ENCODE peak calls at places on chromosomes 6 and 20, in four cellular contexts. H is HepG2, N is H1, L is GM12878. Q is an unnamed sample.

GRCh38 chr6:34301408-34301807 is 52.6 kb upstream of the SMIM29 start:
- DNase-seq in H (no peak), N (no peak), L (no peak), Q (no peak)

GRCh38 chr20:57762531-57763234 is 52.9 kb upstream of the PMEPA1 start:
- DNase-seq in H (no peak), N (no peak), L (no peak), Q (no peak)

GRCh38 chr6:38034269-38034914 is 214.9 kb downstream of the ZFAND3 start:
- DNase-seq in H (peak; percentile 18), N (no peak), L (no peak), Q (peak; percentile 2)

GRCh38 chr6:25911359-25911758 is 19.1 kb downstream of the SLC17A2 start:
- DNase-seq in H (no peak), N (no peak), L (no peak), Q (no peak)

GRCh38 chr6:23413327-23414203 is 712.5 kb upstream of the NRSN1 start:
- DNase-seq in H (no peak), N (no peak), L (no peak), Q (no peak)

GRCh38 chr20:34215711-34216381 is 25.4 kb upstream of the ASIP start:
- DNase-seq in H (peak; percentile 79), N (peak; percentile 56), L (no peak), Q (peak; percentile 72)

GRCh38 chr6:38391206-38391908 is 248.4 kb downstream of the BTBD9 start:
- DNase-seq in H (no peak), N (no peak), L (no peak), Q (no peak)

GRCh38 chr6:72649032-72649984 is 27.4 kb downstream of the KCNQ5 start:
- DNase-seq in H (no peak), N (no peak), L (peak; percentile 58), Q (no peak)

GRCh38 chr20:31712564-31713311 is 9.9 kb downstream of the BCL2L1 start:
- DNase-seq in H (peak; percentile 95), N (peak; percentile 86), L (no peak), Q (peak; percentile 81)

GRCh38 chr20:12294684-12295083 is 377.0 kb downstream of the BTBD3 start:
- DNase-seq in H (no peak), N (no peak), L (no peak), Q (no peak)

GRCh38 chr6:75524322-75524972 is 30.8 kb upstream of the FILIP1 start:
- DNase-seq in H (peak; percentile 95), N (no peak), L (no peak), Q (no peak)

GRCh38 chr20:34922654-34923381 is 32.8 kb downstream of the GSS start:
- DNase-seq in H (peak; percentile 73), N (no peak), L (no peak), Q (no peak)

GRCh38 chr20:34431168-34431567 is 68.1 kb downstream of the ITCH start:
- DNase-seq in H (no peak), N (no peak), L (no peak), Q (no peak)

GRCh38 chr20:1397710-1398109 is 4.9 kb upstream of the FKBP1A start:
- DNase-seq in H (no peak), N (no peak), L (no peak), Q (no peak)

GRCh38 chr20:62936996-62937352 is 973 bp upstream of the GID8 start:
- DNase-seq in H (peak; percentile 81), N (no peak), L (no peak), Q (no peak)

GRCh38 chr6:33417127-33417902 is 592 bp downstream of the CUTA start:
- DNase-seq in H (no peak), N (no peak), L (no peak), Q (no peak)

GRCh38 chr6:106372838-106373501 is 12.5 kb downstream of the CRYBG1 start:
- DNase-seq in H (no peak), N (no peak), L (no peak), Q (no peak)

GRCh38 chr6:47852727-47853126 is 70.9 kb downstream of the OPN5 start:
- DNase-seq in H (no peak), N (no peak), L (no peak), Q (no peak)

GRCh38 chr20:49747707-49748524 is 34.2 kb upstream of the B4GALT5 start:
- DNase-seq in H (peak; percentile 57), N (no peak), L (no peak), Q (no peak)

GRCh38 chr6:18323935-18324707 is 59.8 kb upstream of the DEK start:
- DNase-seq in H (peak; percentile 54), N (no peak), L (no peak), Q (no peak)

GRCh38 chr6:5569491-5569890 is 308.2 kb downstream of the FARS2 start:
- DNase-seq in H (no peak), N (no peak), L (no peak), Q (no peak)

GRCh38 chr20:42067174-42067573 is 449.0 kb upstream of the CHD6 start:
- DNase-seq in H (no peak), N (no peak), L (no peak), Q (no peak)

GRCh38 chr6:87903299-87903698 is 144.3 kb upstream of the SPACA1 start:
- DNase-seq in H (no peak), N (no peak), L (no peak), Q (no peak)

GRCh38 chr6:161125591-161125990 is 134.0 kb downstream of the MAP3K4 start:
- DNase-seq in H (no peak), N (no peak), L (no peak), Q (no peak)
- H3K9me3 ChIP-seq in H (peaks cover 9% of the 10 kb centered on the region), N (peaks cover 34% of the 10 kb centered on the region), L (peaks cover 2% of the 10 kb centered on the region), Q (peaks cover 27% of the 10 kb centered on the region)

DNA sequence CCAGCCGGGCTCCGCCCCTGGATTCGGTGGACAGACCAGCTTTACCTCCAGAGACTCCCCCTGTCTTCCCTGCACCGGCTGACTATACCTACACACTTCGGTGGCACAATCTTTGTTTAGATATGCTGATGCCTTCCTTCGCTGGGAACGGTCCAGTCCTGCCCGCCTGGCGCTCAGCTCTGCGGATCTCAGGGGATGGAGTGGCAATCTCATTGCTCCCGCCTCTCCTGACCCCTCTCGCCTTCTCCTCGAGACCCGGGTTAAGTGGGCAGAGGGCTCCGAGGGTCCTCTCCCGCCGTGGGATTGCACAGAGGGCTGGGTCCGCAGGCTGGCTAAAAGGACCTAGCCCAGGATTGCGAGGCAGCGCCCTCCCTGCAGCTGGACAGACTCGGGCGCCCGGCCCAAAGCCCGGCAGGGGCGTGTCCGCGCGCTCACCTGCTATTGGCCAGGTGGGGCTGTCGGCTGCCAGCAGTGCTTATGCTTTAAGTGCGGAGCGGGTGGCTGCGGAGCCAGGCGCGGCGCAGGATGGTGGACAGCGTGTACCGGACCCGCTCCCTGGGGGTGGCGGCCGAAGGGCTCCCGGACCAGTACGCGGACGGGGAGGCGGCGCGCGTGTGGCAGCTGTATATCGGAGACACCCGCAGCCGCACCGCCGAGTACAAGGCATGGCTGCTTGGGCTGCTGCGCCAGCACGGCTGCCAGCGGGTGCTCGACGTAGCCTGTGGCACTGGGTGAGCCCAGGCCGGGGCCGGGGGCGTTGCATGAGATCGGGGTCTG is at the start of gene GNMT:
- DNase-seq in H (peak; percentile 74), N (no peak), L (no peak), Q (no peak)
- TF ChIP-seq SUZ12 in H (no peak), N (no peak), L (no peak), Q (no peak)

DNA sequence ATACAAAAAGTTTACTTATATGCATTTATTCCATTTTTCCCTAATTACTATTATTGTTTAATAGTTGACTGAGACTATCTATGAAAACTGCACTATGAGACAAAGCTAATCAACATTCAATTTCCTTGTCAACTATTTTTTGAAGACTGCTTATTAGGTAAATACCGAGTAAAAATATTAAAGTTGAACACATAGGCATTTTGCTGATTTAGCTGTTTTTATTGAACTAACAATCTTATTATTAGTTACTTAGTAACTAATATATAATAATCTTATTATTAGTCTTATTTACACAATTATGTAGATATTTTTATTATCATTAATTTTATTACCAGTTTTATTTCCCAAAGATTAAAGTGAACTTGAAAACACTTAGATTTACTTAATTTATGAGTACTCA is 728.8 kb downstream of the TENT5A start:
- DNase-seq in H (no peak), N (no peak), L (no peak), Q (no peak)
- H3K9me3 ChIP-seq in H (peaks cover 78% of the 10 kb centered on the region), N (peaks cover 46% of the 10 kb centered on the region), L (no peaks in the 10 kb centered on the region), Q (peaks cover 38% of the 10 kb centered on the region)

GRCh38 chr6:157800420-157801237 is 22.4 kb upstream of the SNX9 start:
- DNase-seq in H (no peak), N (no peak), L (peak; percentile 76), Q (no peak)
- TF ChIP-seq SUZ12 in H (no peak), N (no peak), L (no peak), Q (no peak)

GRCh38 chr20:9374068-9374467 is 140.3 kb upstream of the LAMP5 start:
- DNase-seq in H (no peak), N (no peak), L (no peak), Q (no peak)
- H3K9me3 ChIP-seq in H (no peaks in the 10 kb centered on the region), N (no peaks in the 10 kb centered on the region), L (no peaks in the 10 kb centered on the region), Q (peaks cover 4% of the 10 kb centered on the region)

DNA sequence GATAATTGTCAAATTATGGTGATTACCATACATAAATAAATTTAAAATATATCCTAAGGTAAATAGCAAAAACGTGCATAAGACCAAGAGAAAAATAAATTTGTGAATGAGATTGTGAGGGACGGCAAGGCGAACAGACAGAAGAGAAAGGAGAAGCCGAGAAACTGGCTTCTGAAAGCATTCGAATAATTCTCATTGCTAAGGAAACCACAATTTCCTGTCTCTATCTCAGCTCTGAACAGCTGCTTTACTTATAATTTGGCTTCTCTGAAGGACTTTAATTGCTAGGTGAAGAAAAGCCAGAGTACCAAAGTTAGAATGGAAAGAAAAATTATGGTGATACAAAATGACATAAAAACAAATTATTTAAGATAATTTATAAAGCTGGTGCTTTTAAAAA is 79.0 kb upstream of the RGS17 start:
- DNase-seq in H (no peak), N (no peak), L (no peak), Q (no peak)
- TF ChIP-seq SUZ12 in H (no peak), N (no peak), L (no peak), Q (no peak)

GRCh38 chr20:39110819-39111136 is 148.6 kb downstream of the DHX35 start:
- DNase-seq in H (no peak), N (no peak), L (no peak), Q (no peak)
- H3K9me3 ChIP-seq in H (no peaks in the 10 kb centered on the region), N (no peaks in the 10 kb centered on the region), L (no peaks in the 10 kb centered on the region), Q (no peaks in the 10 kb centered on the region)

GRCh38 chr6:153625089-153625488 is 414.0 kb upstream of the OPRM1 start:
- DNase-seq in H (no peak), N (no peak), L (no peak), Q (peak; percentile 3)
- TF ChIP-seq SUZ12 in H (no peak), N (no peak), L (no peak), Q (no peak)

DNA sequence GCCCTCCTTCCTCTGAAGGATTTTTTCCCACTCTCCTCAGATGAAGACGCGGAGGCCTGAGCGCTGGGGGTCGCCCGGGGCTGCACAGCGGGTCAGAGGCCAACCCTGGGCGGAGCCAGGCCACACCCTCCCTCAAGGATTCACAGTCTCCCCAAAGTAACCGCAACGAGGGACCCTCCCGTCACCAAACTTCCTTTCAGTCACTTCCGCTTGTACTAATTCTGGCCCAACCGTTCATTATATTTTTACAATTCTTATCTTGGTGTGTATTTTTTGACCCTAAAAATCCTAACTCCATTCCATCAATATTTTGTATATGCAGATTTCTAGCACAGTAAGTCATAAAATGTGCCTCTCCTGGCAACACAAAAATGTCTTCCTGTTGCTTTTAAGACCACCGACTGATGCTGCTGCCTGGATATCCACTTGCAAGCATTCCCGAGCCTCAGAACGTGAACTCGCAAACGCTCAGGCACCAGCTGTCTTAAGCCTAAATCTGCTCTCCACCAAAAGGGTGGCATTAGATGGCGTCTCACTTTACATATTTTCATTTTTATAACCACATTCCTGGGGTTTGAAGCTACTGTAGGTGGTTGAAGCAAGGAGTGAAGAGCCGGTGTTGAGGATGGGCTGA is 128.0 kb downstream of the DLL1 start:
- DNase-seq in H (no peak), N (no peak), L (no peak), Q (no peak)
- H3K9me3 ChIP-seq in H (peaks cover under 1% of the 10 kb centered on the region), N (no peaks in the 10 kb centered on the region), L (no peaks in the 10 kb centered on the region), Q (no peaks in the 10 kb centered on the region)